ENCODE peak calls at places on chromosomes 2 and 18, in eight cellular contexts. Q, H, G, O, A, P, B and D are unnamed samples.

GRCh38 chr2:226797989-226798421 is 1.6 kb downstream of the IRS1 start:
- DNase-seq in Q (no peak), H (no peak), G (no peak), O (no peak), A (no peak), P (no peak), B (peak; percentile 25), D (no peak)

GRCh38 chr2:26461601-26462023 is 16.3 kb downstream of the OTOF start:
- DNase-seq in Q (no peak), H (no peak), G (no peak), O (no peak), A (no peak), P (no peak), B (no peak), D (peak; percentile 72)

GRCh38 chr2:118227698-118228508 is 139.6 kb downstream of the INSIG2 start:
- DNase-seq in Q (no peak), H (no peak), G (peak; percentile 48), O (no peak), A (no peak), P (no peak), B (no peak), D (no peak)

GRCh38 chr2:181781082-181781786 is 100.9 kb upstream of the NEUROD1 start:
- DNase-seq in Q (no peak), H (peak; percentile 28), G (no peak), O (no peak), A (no peak), P (no peak), B (no peak), D (no peak)

GRCh38 chr18:8982416-8983183 is 119.9 kb upstream of the NDUFV2 start:
- DNase-seq in Q (peak; percentile 79), H (peak; percentile 83), G (no peak), O (no peak), A (peak; percentile 32), P (no peak), B (no peak), D (no peak)

GRCh38 chr2:234258562-234259141 is 208.2 kb downstream of the SPP2 start:
- DNase-seq in Q (no peak), H (no peak), G (no peak), O (no peak), A (no peak), P (no peak), B (no peak), D (no peak)

GRCh38 chr2:48362515-48362914 is 167.4 kb upstream of the STON1 start:
- DNase-seq in Q (no peak), H (no peak), G (no peak), O (no peak), A (no peak), P (no peak), B (no peak), D (no peak)

GRCh38 chr2:101820519-101820918 is 123.0 kb downstream of the MAP4K4 start:
- DNase-seq in Q (no peak), H (no peak), G (no peak), O (no peak), A (no peak), P (no peak), B (no peak), D (no peak)

GRCh38 chr2:219851801-219852481 is 224.5 kb downstream of the SLC4A3 start:
- DNase-seq in Q (peak; percentile 16), H (no peak), G (no peak), O (peak; percentile 23), A (no peak), P (no peak), B (no peak), D (no peak)

GRCh38 chr18:31643003-31643402 is 41.4 kb downstream of the B4GALT6 start:
- DNase-seq in Q (no peak), H (no peak), G (no peak), O (no peak), A (no peak), P (no peak), B (no peak), D (no peak)

GRCh38 chr18:67242001-67242400 is 274.5 kb downstream of the DSEL start:
- DNase-seq in Q (no peak), H (no peak), G (no peak), O (no peak), A (no peak), P (no peak), B (no peak), D (no peak)

GRCh38 chr2:181066333-181066732 is 85.9 kb downstream of the UBE2E3 start:
- DNase-seq in Q (no peak), H (no peak), G (no peak), O (no peak), A (no peak), P (no peak), B (no peak), D (no peak)

GRCh38 chr2:179946810-179947485 is 60.1 kb downstream of the CWC22 start:
- DNase-seq in Q (no peak), H (no peak), G (no peak), O (no peak), A (no peak), P (no peak), B (no peak), D (no peak)

GRCh38 chr2:238288650-238289573 is 502 bp upstream of the PER2 start:
- DNase-seq in Q (peak; percentile 100), H (peak; percentile 99), G (peak; percentile 92), O (peak; percentile 99), A (peak; percentile 99), P (peak; percentile 93), B (peak; percentile 99), D (peak; percentile 99)
- TF ChIP-seq POLR2A in Q (no peak), H (peak; percentile 58), G (peak; percentile 85), O (peak; percentile 98), A (peak; percentile 44), P (peak; percentile 58), B (peak; percentile 91), D (peak; percentile 93)

GRCh38 chr2:74459377-74460118 is 1.3 kb downstream of the WBP1 start:
- DNase-seq in Q (no peak), H (no peak), G (no peak), O (no peak), A (no peak), P (no peak), B (no peak), D (no peak)

GRCh38 chr2:74457549-74458131 is 598 bp upstream of the WBP1 start:
- DNase-seq in Q (peak; percentile 76), H (peak; percentile 74), G (no peak), O (peak; percentile 58), A (peak; percentile 57), P (no peak), B (no peak), D (peak; percentile 85)

GRCh38 chr2:74458957-74459290 is 686 bp downstream of the WBP1 start:
- DNase-seq in Q (no peak), H (no peak), G (no peak), O (no peak), A (no peak), P (no peak), B (no peak), D (no peak)

GRCh38 chr2:74457129-74457548 is 1.1 kb upstream of the WBP1 start:
- DNase-seq in Q (peak; percentile 32), H (no peak), G (no peak), O (no peak), A (no peak), P (no peak), B (no peak), D (no peak)

DNA sequence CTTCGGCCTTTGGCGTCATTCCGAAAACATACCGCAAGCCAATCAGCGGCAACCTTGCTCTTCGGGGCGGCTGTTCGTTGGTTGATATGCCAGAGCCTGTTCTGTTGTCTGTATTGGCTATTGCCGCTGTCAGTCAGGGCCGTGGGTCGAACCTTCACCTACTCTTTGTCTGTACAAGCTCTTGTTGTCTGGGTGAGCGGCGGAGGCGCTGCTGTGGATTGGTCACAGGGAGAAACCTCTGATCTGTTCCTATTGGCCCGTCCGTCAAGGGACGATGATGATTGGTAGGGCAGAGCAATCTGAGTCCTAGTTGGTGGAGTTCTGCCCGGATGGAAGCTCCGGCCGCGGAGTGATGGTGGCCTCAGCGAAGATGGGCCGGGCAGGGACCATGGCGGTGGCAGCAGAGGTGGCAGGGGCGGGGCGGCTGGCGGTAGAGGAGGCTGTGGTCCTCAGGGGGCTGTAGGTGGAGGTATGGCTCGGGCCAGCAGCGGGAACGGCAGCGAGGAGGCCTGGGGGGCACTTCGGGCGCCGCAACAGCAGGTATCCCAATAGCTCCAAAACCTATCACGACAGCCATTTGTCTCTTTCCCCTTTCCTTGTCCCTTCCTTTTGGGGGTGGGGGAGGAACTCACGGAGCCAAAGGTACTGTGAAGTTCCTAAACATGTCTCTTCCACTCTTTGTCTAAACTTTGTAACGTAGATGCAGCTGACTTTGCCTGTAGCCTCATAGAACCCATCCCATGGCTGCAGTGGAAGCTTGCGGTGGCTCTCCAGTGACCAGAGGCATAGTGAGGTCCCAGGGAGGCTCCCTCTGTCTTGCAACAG is at the start of gene WBP1:
- DNase-seq in Q (peak; percentile 100), H (peak; percentile 100), G (peak; percentile 100), O (peak; percentile 100), A (peak; percentile 100), P (peak; percentile 89), B (peak; percentile 100), D (peak; percentile 100)
- TF ChIP-seq POLR2A in Q (no peak), H (peak; percentile 49), G (peak; percentile 68), O (peak; percentile 42), A (no peak), P (peak; percentile 55), B (peak; percentile 22), D (no peak)

DNA sequence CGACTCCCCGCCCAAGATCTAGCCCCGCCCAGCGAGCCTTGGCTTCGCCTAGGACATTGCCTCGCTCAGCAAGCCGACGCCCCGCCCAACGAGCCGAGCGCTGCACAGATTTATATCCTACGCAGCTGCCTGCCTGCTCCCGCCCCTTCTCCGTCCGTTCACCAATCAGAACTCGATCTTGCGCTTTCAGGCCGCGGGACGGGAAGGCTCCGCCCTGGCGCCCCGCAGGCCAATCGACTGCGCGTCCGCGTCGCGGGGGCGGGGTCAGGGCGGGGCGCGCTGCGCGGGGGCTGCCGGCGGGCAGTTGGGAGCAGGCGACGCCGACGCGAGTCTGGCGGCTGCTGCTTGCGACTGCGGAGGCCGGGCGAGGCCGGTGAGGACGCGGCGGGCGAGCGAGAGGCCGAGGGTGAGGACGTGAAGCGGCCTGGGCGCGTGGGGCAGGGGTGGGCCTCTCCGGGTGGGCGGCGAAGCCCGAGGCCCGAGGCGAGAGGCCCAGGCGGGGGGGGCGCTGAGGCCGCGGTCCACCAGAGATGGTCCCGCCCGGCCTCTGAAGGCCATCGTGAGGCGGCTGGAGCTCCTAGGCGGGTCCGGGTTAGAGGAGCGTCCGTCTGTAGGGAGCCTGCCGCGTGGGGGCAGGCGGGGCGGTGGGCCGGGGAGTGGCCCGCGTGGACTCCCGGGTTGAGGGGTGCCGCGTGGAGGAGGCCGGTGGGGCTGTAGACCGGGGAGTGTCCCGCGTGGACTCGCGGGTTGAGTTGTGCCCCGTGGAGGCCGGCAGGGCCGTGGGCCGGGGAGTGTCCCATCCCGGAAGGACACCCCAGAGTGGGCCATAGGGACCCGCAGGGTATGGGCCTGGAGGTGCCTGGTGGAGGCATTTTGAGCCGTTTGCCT is at the start of gene FARP2:
- DNase-seq in Q (peak; percentile 100), H (peak; percentile 98), G (peak; percentile 90), O (peak; percentile 100), A (peak; percentile 100), P (peak; percentile 74), B (peak; percentile 99), D (peak; percentile 100)
- TF ChIP-seq POLR2A in Q (peak; percentile 20), H (peak; percentile 87), G (peak; percentile 97), O (peak; percentile 88), A (no peak), P (peak; percentile 76), B (peak; percentile 87), D (peak; percentile 70)

DNA sequence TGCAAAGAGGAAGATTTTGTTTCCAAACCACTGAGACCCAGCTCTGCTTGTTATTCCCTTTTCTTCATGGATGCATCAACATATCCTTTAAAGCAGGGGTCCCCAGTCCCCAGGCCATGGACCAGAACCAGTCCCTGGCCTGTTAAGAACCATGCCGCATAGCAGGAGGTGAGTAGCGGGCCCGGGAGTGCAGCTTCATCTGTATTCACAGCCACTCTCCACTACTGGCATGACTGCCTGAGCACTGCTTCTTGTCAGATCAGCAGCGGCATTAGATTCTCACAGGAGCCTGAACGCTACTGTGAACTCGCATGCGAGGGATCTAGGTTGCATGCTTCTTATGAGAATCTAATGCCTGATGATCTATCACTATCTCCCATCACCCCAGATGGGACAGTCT is 1.6 kb upstream of the POLI start:
- DNase-seq in Q (no peak), H (no peak), G (no peak), O (no peak), A (no peak), P (no peak), B (no peak), D (no peak)
- TF ChIP-seq POLR2A in Q (no peak), H (no peak), G (no peak), O (no peak), A (no peak), P (no peak), B (no peak), D (no peak)